ENCODE peak calls at places on chromosome 7, in eight cellular contexts. T is hippocampal formation; A is MV-4-11; Z is HTR-8/SVneo; M is GDM1; H is EL; C is stimulated activated naive CD8-positive, alpha-beta T cell treated with anti-CD3 and anti-CD28 coated beads, Interleukin-15, Interleukin-2, amounts not matched to agents 100 U/mL and 50 U/mL, for 24 hours; F is mesendoderm. G is an unnamed sample.

GRCh38 chr7:116707289-116707688 is 35.3 kb downstream of the MET start:
- DNase-seq in T (no peak), A (no peak), Z (no peak), M (no peak), H (no peak), C (no peak), F (no peak), G (no peak)

GRCh38 chr7:37352974-37353948 is 95.4 kb downstream of the ELMO1 start:
- DNase-seq in T (peak; percentile 18), A (no peak), Z (peak; percentile 9), M (peak; percentile 59), H (no peak), C (peak; percentile 68), F (peak; percentile 75), G (peak; percentile 87)

GRCh38 chr7:95951997-95952795 is 179.8 kb downstream of the DYNC1I1 start:
- DNase-seq in T (no peak), A (no peak), Z (no peak), M (no peak), H (no peak), C (no peak), F (peak; percentile 43), G (no peak)

GRCh38 chr7:14197280-14197679 is 207.8 kb upstream of the ETV1 start:
- DNase-seq in T (no peak), A (no peak), Z (no peak), M (no peak), H (no peak), C (no peak), F (no peak), G (no peak)

GRCh38 chr7:80941206-80941758 is 22.4 kb upstream of the SEMA3C start:
- DNase-seq in T (no peak), A (peak; percentile 12), Z (no peak), M (no peak), H (peak; percentile 82), C (no peak), F (no peak), G (no peak)

GRCh38 chr7:47149208-47149864 is 432.6 kb downstream of the TNS3 start:
- DNase-seq in T (no peak), A (peak; percentile 85), Z (no peak), M (no peak), H (no peak), C (no peak), F (no peak), G (no peak)

GRCh38 chr7:22480523-22481075 is 19.4 kb downstream of the STEAP1B start:
- DNase-seq in T (no peak), A (no peak), Z (no peak), M (no peak), H (no peak), C (no peak), F (no peak), G (no peak)

GRCh38 chr7:131108212-131108980 is 219.3 kb upstream of the MKLN1 start:
- DNase-seq in T (no peak), A (no peak), Z (no peak), M (no peak), H (peak; percentile 21), C (no peak), F (peak; percentile 10), G (no peak)

GRCh38 chr7:139730746-139731612 is 46.8 kb downstream of the HIPK2 start:
- DNase-seq in T (no peak), A (peak; percentile 54), Z (no peak), M (no peak), H (no peak), C (no peak), F (no peak), G (peak; percentile 35)

GRCh38 chr7:68456469-68456868 is 1141.8 kb upstream of the AUTS2 start:
- DNase-seq in T (no peak), A (no peak), Z (no peak), M (no peak), H (no peak), C (no peak), F (no peak), G (no peak)

GRCh38 chr7:1425292-1426136 is 33.8 kb downstream of the MICALL2 start:
- DNase-seq in T (no peak), A (no peak), Z (peak; percentile 63), M (no peak), H (no peak), C (no peak), F (peak; percentile 52), G (no peak)

GRCh38 chr7:101522021-101522420 is 107.1 kb downstream of the MYL10 start:
- DNase-seq in T (no peak), A (no peak), Z (no peak), M (no peak), H (no peak), C (no peak), F (no peak), G (no peak)

GRCh38 chr7:144035385-144035784 is 13.4 kb upstream of the OR2A5 start:
- DNase-seq in T (no peak), A (no peak), Z (no peak), M (no peak), H (no peak), C (no peak), F (no peak), G (no peak)

GRCh38 chr7:44796034-44796503 is 412 bp upstream of the PPIA start:
- DNase-seq in T (no peak), A (peak; percentile 59), Z (peak; percentile 57), M (no peak), H (peak; percentile 67), C (no peak), F (peak; percentile 88), G (peak; percentile 60)

GRCh38 chr7:240887-241421 is 48.6 kb downstream of the FAM20C start:
- DNase-seq in T (no peak), A (no peak), Z (no peak), M (no peak), H (no peak), C (peak; percentile 21), F (peak; percentile 51), G (no peak)

GRCh38 chr7:103651978-103652377 is 206.0 kb upstream of the SLC26A5 start:
- DNase-seq in T (no peak), A (no peak), Z (no peak), M (no peak), H (no peak), C (no peak), F (peak; percentile 86), G (no peak)

GRCh38 chr7:149310113-149310836 is 48.3 kb downstream of the ZNF783 start:
- DNase-seq in T (no peak), A (peak; percentile 57), Z (peak; percentile 41), M (peak; percentile 15), H (peak; percentile 80), C (no peak), F (peak; percentile 79), G (peak; percentile 83)

GRCh38 chr7:34748244-34749039 is 90.4 kb downstream of the NPSR1 start:
- DNase-seq in T (no peak), A (no peak), Z (peak; percentile 41), M (no peak), H (peak; percentile 92), C (no peak), F (peak; percentile 73), G (no peak)

G was measured in KBM-7.